ENCODE peak calls at places on chromosomes 4 and X, in nine cellular contexts. One of them, this sample, is unnamed.

GRCh38 chr4:169307581-169307980 is 36.8 kb upstream of the SH3RF1 start:
- DNase-seq in AG04450: no peak
- DNase-seq in A549: no peak
- DNase-seq in stomach: peak; percentile 44
- DNase-seq in transverse colon: no peak
- DNase-seq in GM13977: no peak
- DNase-seq in fibroblast of lung: no peak
- DNase-seq in cardiac muscle cell: no peak
- DNase-seq in type B pancreatic cell: no peak
- DNase-seq in this sample: no peak

GRCh38 chr4:170138580-170139194 is 48.9 kb upstream of the AADAT start:
- DNase-seq in AG04450: peak; percentile 47
- DNase-seq in A549: peak; percentile 66
- DNase-seq in stomach: peak; percentile 73
- DNase-seq in transverse colon: peak; percentile 74
- DNase-seq in GM13977: peak; percentile 63
- DNase-seq in fibroblast of lung: peak; percentile 78
- DNase-seq in cardiac muscle cell: peak; percentile 82
- DNase-seq in type B pancreatic cell: peak; percentile 78
- DNase-seq in this sample: peak; percentile 25

GRCh38 chrX:129523076-129524055 is at the start of gene SMARCA1:
- DNase-seq in AG04450: no peak
- DNase-seq in A549: peak; percentile 79
- DNase-seq in stomach: peak; percentile 39
- DNase-seq in transverse colon: peak; percentile 17
- DNase-seq in GM13977: no peak
- DNase-seq in fibroblast of lung: peak; percentile 70
- DNase-seq in cardiac muscle cell: peak; percentile 75
- DNase-seq in type B pancreatic cell: peak; percentile 77
- DNase-seq in this sample: peak; percentile 35

GRCh38 chrX:37640142-37640541 is 45.4 kb upstream of the XK start:
- DNase-seq in AG04450: no peak
- DNase-seq in A549: no peak
- DNase-seq in stomach: no peak
- DNase-seq in transverse colon: no peak
- DNase-seq in GM13977: no peak
- DNase-seq in fibroblast of lung: no peak
- DNase-seq in cardiac muscle cell: no peak
- DNase-seq in type B pancreatic cell: no peak
- DNase-seq in this sample: no peak

GRCh38 chr4:79964020-79964714 is 108.9 kb downstream of the ANTXR2 start:
- DNase-seq in AG04450: no peak
- DNase-seq in A549: no peak
- DNase-seq in stomach: no peak
- DNase-seq in transverse colon: no peak
- DNase-seq in GM13977: no peak
- DNase-seq in fibroblast of lung: no peak
- DNase-seq in cardiac muscle cell: no peak
- DNase-seq in type B pancreatic cell: no peak
- DNase-seq in this sample: no peak

GRCh38 chr4:12446650-12447049 is 1018.0 kb upstream of the HS3ST1 start:
- DNase-seq in AG04450: no peak
- DNase-seq in A549: no peak
- DNase-seq in stomach: no peak
- DNase-seq in transverse colon: no peak
- DNase-seq in GM13977: no peak
- DNase-seq in fibroblast of lung: no peak
- DNase-seq in cardiac muscle cell: peak; percentile 28
- DNase-seq in type B pancreatic cell: no peak
- DNase-seq in this sample: no peak

GRCh38 chr4:177596035-177596434 is 153.8 kb upstream of the AGA start:
- DNase-seq in AG04450: peak; percentile 29
- DNase-seq in A549: peak; percentile 48
- DNase-seq in stomach: no peak
- DNase-seq in transverse colon: no peak
- DNase-seq in GM13977: no peak
- DNase-seq in fibroblast of lung: peak; percentile 74
- DNase-seq in cardiac muscle cell: peak; percentile 67
- DNase-seq in type B pancreatic cell: no peak
- DNase-seq in this sample: no peak

GRCh38 chrX:43552703-43553102 is 103.4 kb upstream of the MAOA start:
- DNase-seq in AG04450: no peak
- DNase-seq in A549: no peak
- DNase-seq in stomach: no peak
- DNase-seq in transverse colon: no peak
- DNase-seq in GM13977: no peak
- DNase-seq in fibroblast of lung: no peak
- DNase-seq in cardiac muscle cell: no peak
- DNase-seq in type B pancreatic cell: no peak
- DNase-seq in this sample: no peak

GRCh38 chrX:8052909-8053308 is 118.2 kb downstream of the VCX2 start:
- DNase-seq in AG04450: no peak
- DNase-seq in A549: no peak
- DNase-seq in stomach: no peak
- DNase-seq in transverse colon: no peak
- DNase-seq in GM13977: no peak
- DNase-seq in fibroblast of lung: no peak
- DNase-seq in cardiac muscle cell: no peak
- DNase-seq in type B pancreatic cell: no peak
- DNase-seq in this sample: no peak

GRCh38 chr4:125123710-125124109 is 191.0 kb upstream of the FAT4 start:
- DNase-seq in AG04450: no peak
- DNase-seq in A549: no peak
- DNase-seq in stomach: no peak
- DNase-seq in transverse colon: no peak
- DNase-seq in GM13977: no peak
- DNase-seq in fibroblast of lung: peak; percentile 36
- DNase-seq in cardiac muscle cell: peak; percentile 59
- DNase-seq in type B pancreatic cell: no peak
- DNase-seq in this sample: no peak

GRCh38 chr4:3313139-3313538 is 20.3 kb downstream of the RGS12 start:
- DNase-seq in AG04450: no peak
- DNase-seq in A549: no peak
- DNase-seq in stomach: no peak
- DNase-seq in transverse colon: no peak
- DNase-seq in GM13977: no peak
- DNase-seq in fibroblast of lung: no peak
- DNase-seq in cardiac muscle cell: no peak
- DNase-seq in type B pancreatic cell: peak; percentile 53
- DNase-seq in this sample: no peak

GRCh38 chr4:52914051-52914605 is 52.0 kb downstream of the RASL11B start:
- DNase-seq in AG04450: no peak
- DNase-seq in A549: no peak
- DNase-seq in stomach: no peak
- DNase-seq in transverse colon: no peak
- DNase-seq in GM13977: no peak
- DNase-seq in fibroblast of lung: peak; percentile 55
- DNase-seq in cardiac muscle cell: peak; percentile 85
- DNase-seq in type B pancreatic cell: no peak
- DNase-seq in this sample: no peak

GRCh38 chr4:83548151-83548905 is 12.4 kb downstream of the GPAT3 start:
- DNase-seq in AG04450: peak; percentile 86
- DNase-seq in A549: peak; percentile 96
- DNase-seq in stomach: peak; percentile 83
- DNase-seq in transverse colon: peak; percentile 86
- DNase-seq in GM13977: peak; percentile 66
- DNase-seq in fibroblast of lung: peak; percentile 95
- DNase-seq in cardiac muscle cell: peak; percentile 93
- DNase-seq in type B pancreatic cell: no peak
- DNase-seq in this sample: no peak

GRCh38 chrX:102669526-102669925 is 18.2 kb downstream of the GPRASP1 start:
- DNase-seq in AG04450: no peak
- DNase-seq in A549: no peak
- DNase-seq in stomach: no peak
- DNase-seq in transverse colon: no peak
- DNase-seq in GM13977: no peak
- DNase-seq in fibroblast of lung: no peak
- DNase-seq in cardiac muscle cell: peak; percentile 36
- DNase-seq in type B pancreatic cell: no peak
- DNase-seq in this sample: no peak

GRCh38 chrX:149129767-149130166 is 375.3 kb downstream of the IDS start:
- DNase-seq in AG04450: no peak
- DNase-seq in A549: no peak
- DNase-seq in stomach: no peak
- DNase-seq in transverse colon: no peak
- DNase-seq in GM13977: no peak
- DNase-seq in fibroblast of lung: peak; percentile 5
- DNase-seq in cardiac muscle cell: no peak
- DNase-seq in type B pancreatic cell: no peak
- DNase-seq in this sample: no peak

GRCh38 chr4:3484057-3484973 is 21.2 kb downstream of the DOK7 start:
- DNase-seq in AG04450: no peak
- DNase-seq in A549: peak; percentile 60
- DNase-seq in stomach: peak; percentile 81
- DNase-seq in transverse colon: peak; percentile 44
- DNase-seq in GM13977: no peak
- DNase-seq in fibroblast of lung: no peak
- DNase-seq in cardiac muscle cell: no peak
- DNase-seq in type B pancreatic cell: no peak
- DNase-seq in this sample: no peak

GRCh38 chr4:88709989-88710388 is 12.4 kb upstream of the NAP1L5 start:
- DNase-seq in AG04450: no peak
- DNase-seq in A549: no peak
- DNase-seq in stomach: no peak
- DNase-seq in transverse colon: no peak
- DNase-seq in GM13977: no peak
- DNase-seq in fibroblast of lung: no peak
- DNase-seq in cardiac muscle cell: no peak
- DNase-seq in type B pancreatic cell: no peak
- DNase-seq in this sample: no peak

GRCh38 chr4:88702780-88703179 is 5.2 kb upstream of the NAP1L5 start:
- DNase-seq in AG04450: no peak
- DNase-seq in A549: no peak
- DNase-seq in stomach: no peak
- DNase-seq in transverse colon: no peak
- DNase-seq in GM13977: no peak
- DNase-seq in fibroblast of lung: no peak
- DNase-seq in cardiac muscle cell: no peak
- DNase-seq in type B pancreatic cell: no peak
- DNase-seq in this sample: no peak

GRCh38 chr4:88705223-88705622 is 7.6 kb upstream of the NAP1L5 start:
- DNase-seq in AG04450: no peak
- DNase-seq in A549: no peak
- DNase-seq in stomach: no peak
- DNase-seq in transverse colon: no peak
- DNase-seq in GM13977: no peak
- DNase-seq in fibroblast of lung: no peak
- DNase-seq in cardiac muscle cell: no peak
- DNase-seq in type B pancreatic cell: no peak
- DNase-seq in this sample: no peak

GRCh38 chr4:88705805-88706518 is 8.3 kb upstream of the NAP1L5 start:
- DNase-seq in AG04450: no peak
- DNase-seq in A549: no peak
- DNase-seq in stomach: no peak
- DNase-seq in transverse colon: no peak
- DNase-seq in GM13977: no peak
- DNase-seq in fibroblast of lung: peak; percentile 23
- DNase-seq in cardiac muscle cell: peak; percentile 30
- DNase-seq in type B pancreatic cell: no peak
- DNase-seq in this sample: no peak

GRCh38 chr4:88706574-88706973 is 8.9 kb upstream of the NAP1L5 start:
- DNase-seq in AG04450: peak; percentile 43
- DNase-seq in A549: peak; percentile 58
- DNase-seq in stomach: no peak
- DNase-seq in transverse colon: no peak
- DNase-seq in GM13977: no peak
- DNase-seq in fibroblast of lung: peak; percentile 82
- DNase-seq in cardiac muscle cell: peak; percentile 83
- DNase-seq in type B pancreatic cell: no peak
- DNase-seq in this sample: no peak
- TF ChIP-seq CTCF in AG04450: peak; percentile 73
- TF ChIP-seq CTCF in A549: peak; percentile 63
- TF ChIP-seq CTCF in stomach: peak; percentile 52
- TF ChIP-seq CTCF in transverse colon: peak; percentile 31
- TF ChIP-seq CTCF in GM13977: no peak
- TF ChIP-seq CTCF in fibroblast of lung: peak; percentile 70
- TF ChIP-seq CTCF in cardiac muscle cell: peak; percentile 69
- TF ChIP-seq CTCF in type B pancreatic cell: peak; percentile 69
- TF ChIP-seq CTCF in this sample: peak; percentile 56

GRCh38 chr4:63578383-63578782 is 830.9 kb downstream of the TECRL start:
- DNase-seq in AG04450: no peak
- DNase-seq in A549: peak; percentile 1
- DNase-seq in stomach: no peak
- DNase-seq in transverse colon: no peak
- DNase-seq in GM13977: no peak
- DNase-seq in fibroblast of lung: no peak
- DNase-seq in cardiac muscle cell: no peak
- DNase-seq in type B pancreatic cell: no peak
- DNase-seq in this sample: no peak
- TF ChIP-seq CTCF in AG04450: no peak
- TF ChIP-seq CTCF in A549: no peak
- TF ChIP-seq CTCF in stomach: no peak
- TF ChIP-seq CTCF in transverse colon: no peak
- TF ChIP-seq CTCF in GM13977: no peak
- TF ChIP-seq CTCF in fibroblast of lung: no peak
- TF ChIP-seq CTCF in cardiac muscle cell: no peak
- TF ChIP-seq CTCF in type B pancreatic cell: peak; percentile 16
- TF ChIP-seq CTCF in this sample: no peak

DNA sequence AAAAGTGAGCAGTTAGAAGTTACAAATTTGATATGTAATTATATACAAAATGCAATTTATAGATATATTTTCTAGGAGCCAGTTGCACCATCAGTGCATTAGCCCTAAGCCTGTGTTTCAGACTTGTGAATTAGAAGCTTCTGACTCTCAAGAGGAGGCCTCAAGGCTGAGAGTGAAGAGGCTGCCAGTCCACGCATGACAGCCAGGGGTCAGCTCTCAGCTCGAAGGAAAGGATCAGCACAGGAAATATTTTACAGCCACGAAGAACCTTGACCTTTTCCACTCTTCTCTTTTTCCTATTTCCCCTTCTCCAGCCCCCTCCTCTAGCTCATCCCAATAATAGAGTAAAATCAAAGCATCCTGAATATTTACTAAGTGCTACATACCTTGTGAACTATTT is 642.4 kb downstream of the TRIML1 start:
- DNase-seq in AG04450: no peak
- DNase-seq in A549: peak; percentile 20
- DNase-seq in stomach: peak; percentile 31
- DNase-seq in transverse colon: no peak
- DNase-seq in GM13977: no peak
- DNase-seq in fibroblast of lung: peak; percentile 22
- DNase-seq in cardiac muscle cell: no peak
- DNase-seq in type B pancreatic cell: no peak
- DNase-seq in this sample: no peak
- TF ChIP-seq CTCF in AG04450: peak; percentile 48
- TF ChIP-seq CTCF in A549: peak; percentile 14
- TF ChIP-seq CTCF in stomach: peak; percentile 27
- TF ChIP-seq CTCF in transverse colon: no peak
- TF ChIP-seq CTCF in GM13977: no peak
- TF ChIP-seq CTCF in fibroblast of lung: peak; percentile 59
- TF ChIP-seq CTCF in cardiac muscle cell: no peak
- TF ChIP-seq CTCF in type B pancreatic cell: peak; percentile 66
- TF ChIP-seq CTCF in this sample: no peak

DNA sequence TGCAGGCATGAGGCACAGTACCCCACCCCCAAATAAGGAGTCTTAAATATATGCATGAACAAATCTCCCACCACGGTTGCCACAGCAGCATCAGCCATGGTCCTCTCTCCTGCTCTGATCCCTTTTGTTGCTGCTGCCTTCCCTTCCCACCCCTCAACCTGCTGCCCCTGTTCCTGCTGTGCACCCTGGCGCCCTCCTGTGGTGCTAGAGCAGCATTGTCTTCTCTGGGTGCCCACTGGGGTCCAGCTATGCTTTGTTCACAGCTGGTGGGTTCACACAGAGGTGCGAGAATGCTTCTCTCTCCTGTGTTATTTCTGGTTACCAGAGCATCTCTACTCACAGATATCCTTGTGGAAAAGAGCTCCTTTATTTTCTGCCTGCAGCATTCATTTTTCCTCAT is 116.2 kb downstream of the GATB start:
- DNase-seq in AG04450: no peak
- DNase-seq in A549: peak; percentile 6
- DNase-seq in stomach: no peak
- DNase-seq in transverse colon: no peak
- DNase-seq in GM13977: no peak
- DNase-seq in fibroblast of lung: no peak
- DNase-seq in cardiac muscle cell: peak; percentile 9
- DNase-seq in type B pancreatic cell: no peak
- DNase-seq in this sample: no peak
- TF ChIP-seq CTCF in AG04450: peak; percentile 37
- TF ChIP-seq CTCF in A549: peak; percentile 9
- TF ChIP-seq CTCF in stomach: no peak
- TF ChIP-seq CTCF in transverse colon: no peak
- TF ChIP-seq CTCF in GM13977: peak; percentile 39
- TF ChIP-seq CTCF in fibroblast of lung: peak; percentile 40
- TF ChIP-seq CTCF in cardiac muscle cell: peak; percentile 46
- TF ChIP-seq CTCF in type B pancreatic cell: peak; percentile 65
- TF ChIP-seq CTCF in this sample: peak; percentile 69